ENCODE peak calls at places on chromosomes 6 and 20, in four cellular contexts. One of them, this sample, is unnamed.

GRCh38 chr6:27836783-27837635 is 75.2 kb downstream of the OR2B2 start:
- DNase-seq in Calu3: peak; percentile 64
- DNase-seq in stimulated activated CD8-positive, alpha-beta memory T cell treated with anti-CD3 and anti-CD28 coated beads, Interleukin-12 subunit alpha, Interleukin-12 subunit beta, amount 100 ng/mL, for 4 hours: no peak
- DNase-seq in AG08396: peak; percentile 47
- DNase-seq in this sample: peak; percentile 2

GRCh38 chr6:157464653-157465535 is 83.9 kb downstream of the ZDHHC14 start:
- DNase-seq in Calu3: no peak
- DNase-seq in stimulated activated CD8-positive, alpha-beta memory T cell treated with anti-CD3 and anti-CD28 coated beads, Interleukin-12 subunit alpha, Interleukin-12 subunit beta, amount 100 ng/mL, for 4 hours: no peak
- DNase-seq in AG08396: no peak
- DNase-seq in this sample: no peak

GRCh38 chr6:2166717-2167116 is 78.7 kb downstream of the GMDS start:
- DNase-seq in stimulated activated CD8-positive, alpha-beta memory T cell treated with anti-CD3 and anti-CD28 coated beads, Interleukin-12 subunit alpha, Interleukin-12 subunit beta, amount 100 ng/mL, for 4 hours: no peak
- DNase-seq in Calu3: no peak
- DNase-seq in AG08396: no peak
- DNase-seq in this sample: no peak

GRCh38 chr6:109059591-109060021 is 35.0 kb downstream of the SESN1 start:
- DNase-seq in Calu3: no peak
- DNase-seq in stimulated activated CD8-positive, alpha-beta memory T cell treated with anti-CD3 and anti-CD28 coated beads, Interleukin-12 subunit alpha, Interleukin-12 subunit beta, amount 100 ng/mL, for 4 hours: no peak
- DNase-seq in AG08396: no peak
- DNase-seq in this sample: no peak

GRCh38 chr6:141164042-141164748 is 968.5 kb upstream of the GJE1 start:
- DNase-seq in AG08396: no peak
- DNase-seq in Calu3: peak; percentile 2
- DNase-seq in stimulated activated CD8-positive, alpha-beta memory T cell treated with anti-CD3 and anti-CD28 coated beads, Interleukin-12 subunit alpha, Interleukin-12 subunit beta, amount 100 ng/mL, for 4 hours: no peak
- DNase-seq in this sample: no peak

GRCh38 chr20:26167499-26167898 is 470.8 kb upstream of the ZNF337 start:
- DNase-seq in AG08396: peak; percentile 1
- DNase-seq in stimulated activated CD8-positive, alpha-beta memory T cell treated with anti-CD3 and anti-CD28 coated beads, Interleukin-12 subunit alpha, Interleukin-12 subunit beta, amount 100 ng/mL, for 4 hours: no peak
- DNase-seq in Calu3: no peak
- DNase-seq in this sample: no peak

GRCh38 chr6:90362273-90362672 is 65.6 kb upstream of the BACH2 start:
- DNase-seq in stimulated activated CD8-positive, alpha-beta memory T cell treated with anti-CD3 and anti-CD28 coated beads, Interleukin-12 subunit alpha, Interleukin-12 subunit beta, amount 100 ng/mL, for 4 hours: no peak
- DNase-seq in Calu3: no peak
- DNase-seq in AG08396: peak; percentile 13
- DNase-seq in this sample: no peak

GRCh38 chr6:127515794-127516675 is 3.1 kb downstream of the MTCL3 start:
- DNase-seq in AG08396: peak; percentile 88
- DNase-seq in Calu3: peak; percentile 33
- DNase-seq in stimulated activated CD8-positive, alpha-beta memory T cell treated with anti-CD3 and anti-CD28 coated beads, Interleukin-12 subunit alpha, Interleukin-12 subunit beta, amount 100 ng/mL, for 4 hours: peak; percentile 47
- DNase-seq in this sample: peak; percentile 90

GRCh38 chr6:159941286-159942113 is 27.4 kb upstream of the IGF2R start:
- DNase-seq in Calu3: peak; percentile 24
- DNase-seq in AG08396: peak; percentile 28
- DNase-seq in stimulated activated CD8-positive, alpha-beta memory T cell treated with anti-CD3 and anti-CD28 coated beads, Interleukin-12 subunit alpha, Interleukin-12 subunit beta, amount 100 ng/mL, for 4 hours: no peak
- DNase-seq in this sample: no peak

GRCh38 chr6:169912266-169913095 is 161.1 kb downstream of the ERMARD start:
- DNase-seq in stimulated activated CD8-positive, alpha-beta memory T cell treated with anti-CD3 and anti-CD28 coated beads, Interleukin-12 subunit alpha, Interleukin-12 subunit beta, amount 100 ng/mL, for 4 hours: no peak
- DNase-seq in Calu3: no peak
- DNase-seq in AG08396: no peak
- DNase-seq in this sample: no peak

GRCh38 chr6:6758915-6759654 is 170.6 kb downstream of the LY86 start:
- DNase-seq in Calu3: peak; percentile 44
- DNase-seq in AG08396: peak; percentile 74
- DNase-seq in stimulated activated CD8-positive, alpha-beta memory T cell treated with anti-CD3 and anti-CD28 coated beads, Interleukin-12 subunit alpha, Interleukin-12 subunit beta, amount 100 ng/mL, for 4 hours: no peak
- DNase-seq in this sample: no peak

GRCh38 chr20:51402201-51402600 is 140.3 kb downstream of the NFATC2 start:
- DNase-seq in stimulated activated CD8-positive, alpha-beta memory T cell treated with anti-CD3 and anti-CD28 coated beads, Interleukin-12 subunit alpha, Interleukin-12 subunit beta, amount 100 ng/mL, for 4 hours: no peak
- DNase-seq in Calu3: no peak
- DNase-seq in AG08396: peak; percentile 40
- DNase-seq in this sample: no peak

GRCh38 chr20:33291830-33292355 is 8.9 kb downstream of the BPIFB1 start:
- DNase-seq in AG08396: peak; percentile 52
- DNase-seq in Calu3: peak; percentile 86
- DNase-seq in stimulated activated CD8-positive, alpha-beta memory T cell treated with anti-CD3 and anti-CD28 coated beads, Interleukin-12 subunit alpha, Interleukin-12 subunit beta, amount 100 ng/mL, for 4 hours: peak; percentile 25
- DNase-seq in this sample: peak; percentile 20

GRCh38 chr20:10653593-10654288 is 20.1 kb downstream of the JAG1 start:
- DNase-seq in stimulated activated CD8-positive, alpha-beta memory T cell treated with anti-CD3 and anti-CD28 coated beads, Interleukin-12 subunit alpha, Interleukin-12 subunit beta, amount 100 ng/mL, for 4 hours: no peak
- DNase-seq in AG08396: peak; percentile 45
- DNase-seq in Calu3: no peak
- DNase-seq in this sample: no peak

GRCh38 chr6:1987640-1988039 is 257.8 kb downstream of the GMDS start:
- DNase-seq in AG08396: no peak
- DNase-seq in stimulated activated CD8-positive, alpha-beta memory T cell treated with anti-CD3 and anti-CD28 coated beads, Interleukin-12 subunit alpha, Interleukin-12 subunit beta, amount 100 ng/mL, for 4 hours: no peak
- DNase-seq in Calu3: no peak
- DNase-seq in this sample: no peak

GRCh38 chr6:7172605-7173185 is 64.9 kb downstream of the RREB1 start:
- DNase-seq in AG08396: peak; percentile 36
- DNase-seq in stimulated activated CD8-positive, alpha-beta memory T cell treated with anti-CD3 and anti-CD28 coated beads, Interleukin-12 subunit alpha, Interleukin-12 subunit beta, amount 100 ng/mL, for 4 hours: no peak
- DNase-seq in Calu3: no peak
- DNase-seq in this sample: no peak

GRCh38 chr6:12328701-12329100 is 38.5 kb downstream of the EDN1 start:
- DNase-seq in stimulated activated CD8-positive, alpha-beta memory T cell treated with anti-CD3 and anti-CD28 coated beads, Interleukin-12 subunit alpha, Interleukin-12 subunit beta, amount 100 ng/mL, for 4 hours: no peak
- DNase-seq in AG08396: no peak
- DNase-seq in Calu3: no peak
- DNase-seq in this sample: no peak

GRCh38 chr6:135144678-135145508 is 36.2 kb upstream of the MYB start:
- DNase-seq in Calu3: peak; percentile 30
- DNase-seq in AG08396: no peak
- DNase-seq in stimulated activated CD8-positive, alpha-beta memory T cell treated with anti-CD3 and anti-CD28 coated beads, Interleukin-12 subunit alpha, Interleukin-12 subunit beta, amount 100 ng/mL, for 4 hours: no peak
- DNase-seq in this sample: no peak

GRCh38 chr6:136945626-136946235 is 23.6 kb downstream of the SLC35D3 start:
- DNase-seq in Calu3: no peak
- DNase-seq in AG08396: no peak
- DNase-seq in stimulated activated CD8-positive, alpha-beta memory T cell treated with anti-CD3 and anti-CD28 coated beads, Interleukin-12 subunit alpha, Interleukin-12 subunit beta, amount 100 ng/mL, for 4 hours: no peak
- DNase-seq in this sample: no peak

GRCh38 chr6:82178084-82178758 is 69.3 kb downstream of the IBTK start:
- DNase-seq in AG08396: no peak
- DNase-seq in stimulated activated CD8-positive, alpha-beta memory T cell treated with anti-CD3 and anti-CD28 coated beads, Interleukin-12 subunit alpha, Interleukin-12 subunit beta, amount 100 ng/mL, for 4 hours: no peak
- DNase-seq in Calu3: no peak
- DNase-seq in this sample: no peak

GRCh38 chr6:4280721-4281120 is 145.3 kb upstream of the ECI2 start:
- DNase-seq in AG08396: peak; percentile 81
- DNase-seq in Calu3: peak; percentile 45
- DNase-seq in stimulated activated CD8-positive, alpha-beta memory T cell treated with anti-CD3 and anti-CD28 coated beads, Interleukin-12 subunit alpha, Interleukin-12 subunit beta, amount 100 ng/mL, for 4 hours: no peak
- DNase-seq in this sample: no peak

GRCh38 chr6:31057426-31058003 is 47.2 kb downstream of the MUC22 start:
- DNase-seq in Calu3: no peak
- DNase-seq in AG08396: peak; percentile 38
- DNase-seq in stimulated activated CD8-positive, alpha-beta memory T cell treated with anti-CD3 and anti-CD28 coated beads, Interleukin-12 subunit alpha, Interleukin-12 subunit beta, amount 100 ng/mL, for 4 hours: no peak
- DNase-seq in this sample: no peak

GRCh38 chr6:81304486-81304885 is 448.0 kb downstream of the TENT5A start:
- DNase-seq in stimulated activated CD8-positive, alpha-beta memory T cell treated with anti-CD3 and anti-CD28 coated beads, Interleukin-12 subunit alpha, Interleukin-12 subunit beta, amount 100 ng/mL, for 4 hours: no peak
- DNase-seq in Calu3: no peak
- DNase-seq in AG08396: no peak
- DNase-seq in this sample: no peak

GRCh38 chr20:33211817-33212424 is 5.2 kb upstream of the BPIFA3 start:
- DNase-seq in Calu3: peak; percentile 85
- DNase-seq in stimulated activated CD8-positive, alpha-beta memory T cell treated with anti-CD3 and anti-CD28 coated beads, Interleukin-12 subunit alpha, Interleukin-12 subunit beta, amount 100 ng/mL, for 4 hours: no peak
- DNase-seq in AG08396: peak; percentile 32
- DNase-seq in this sample: no peak

GRCh38 chr6:26327450-26328264 is 37.3 kb upstream of the BTN3A2 start:
- DNase-seq in AG08396: no peak
- DNase-seq in stimulated activated CD8-positive, alpha-beta memory T cell treated with anti-CD3 and anti-CD28 coated beads, Interleukin-12 subunit alpha, Interleukin-12 subunit beta, amount 100 ng/mL, for 4 hours: no peak
- DNase-seq in Calu3: peak; percentile 90
- DNase-seq in this sample: no peak

GRCh38 chr6:81767163-81768000 is 14.9 kb upstream of the TENT5A start:
- DNase-seq in stimulated activated CD8-positive, alpha-beta memory T cell treated with anti-CD3 and anti-CD28 coated beads, Interleukin-12 subunit alpha, Interleukin-12 subunit beta, amount 100 ng/mL, for 4 hours: no peak
- DNase-seq in Calu3: no peak
- DNase-seq in AG08396: peak; percentile 8
- DNase-seq in this sample: no peak

GRCh38 chr6:127945434-127946097 is 44.7 kb upstream of the THEMIS start:
- DNase-seq in stimulated activated CD8-positive, alpha-beta memory T cell treated with anti-CD3 and anti-CD28 coated beads, Interleukin-12 subunit alpha, Interleukin-12 subunit beta, amount 100 ng/mL, for 4 hours: no peak
- DNase-seq in Calu3: no peak
- DNase-seq in AG08396: no peak
- DNase-seq in this sample: no peak

GRCh38 chr20:45701104-45701503 is 734 bp upstream of the WFDC13 start:
- DNase-seq in AG08396: no peak
- DNase-seq in stimulated activated CD8-positive, alpha-beta memory T cell treated with anti-CD3 and anti-CD28 coated beads, Interleukin-12 subunit alpha, Interleukin-12 subunit beta, amount 100 ng/mL, for 4 hours: no peak
- DNase-seq in Calu3: no peak
- DNase-seq in this sample: no peak

GRCh38 chr6:170147832-170148708 is 142.8 kb downstream of the DLL1 start:
- DNase-seq in stimulated activated CD8-positive, alpha-beta memory T cell treated with anti-CD3 and anti-CD28 coated beads, Interleukin-12 subunit alpha, Interleukin-12 subunit beta, amount 100 ng/mL, for 4 hours: peak; percentile 52
- DNase-seq in AG08396: no peak
- DNase-seq in Calu3: no peak
- DNase-seq in this sample: no peak

GRCh38 chr6:20661721-20662120 is 127.5 kb downstream of the CDKAL1 start:
- DNase-seq in AG08396: no peak
- DNase-seq in Calu3: no peak
- DNase-seq in stimulated activated CD8-positive, alpha-beta memory T cell treated with anti-CD3 and anti-CD28 coated beads, Interleukin-12 subunit alpha, Interleukin-12 subunit beta, amount 100 ng/mL, for 4 hours: no peak
- DNase-seq in this sample: no peak

GRCh38 chr20:36974660-36975059 is 23.2 kb upstream of the SAMHD1 start:
- DNase-seq in stimulated activated CD8-positive, alpha-beta memory T cell treated with anti-CD3 and anti-CD28 coated beads, Interleukin-12 subunit alpha, Interleukin-12 subunit beta, amount 100 ng/mL, for 4 hours: no peak
- DNase-seq in Calu3: no peak
- DNase-seq in AG08396: no peak
- DNase-seq in this sample: no peak

This sample was measured in amygdala.